ENCODE peak calls at places on chromosomes 2 and 18, in seven cellular contexts. G, P, U, X, H, Q and O are unnamed samples.

GRCh38 chr18:29087616-29088246 is 910.8 kb upstream of the CDH2 start:
- DNase-seq in G (no peak), P (no peak), U (no peak), X (no peak), H (no peak), Q (no peak), O (no peak)

GRCh38 chr2:186515376-186515775 is 29.3 kb downstream of the ZC3H15 start:
- DNase-seq in G (peak), P (no peak), U (no peak), X (no peak), H (no peak), Q (no peak), O (no peak)

GRCh38 chr2:134917219-134917957 is 1.2 kb upstream of the CCNT2 start:
- DNase-seq in G (no peak), P (peak), U (no peak), X (no peak), H (peak), Q (peak), O (no peak)

GRCh38 chr2:37631292-37631691 is 40.1 kb downstream of the CDC42EP3 start:
- DNase-seq in G (no peak), P (no peak), U (no peak), X (no peak), H (no peak), Q (no peak), O (no peak)

GRCh38 chr2:238947243-238947760 is 99.4 kb downstream of the TWIST2 start:
- DNase-seq in G (no peak), P (no peak), U (no peak), X (no peak), H (no peak), Q (no peak), O (no peak)

GRCh38 chr2:159592446-159592845 is 23.9 kb downstream of the BAZ2B start:
- DNase-seq in G (no peak), P (no peak), U (no peak), X (no peak), H (no peak), Q (no peak), O (no peak)

GRCh38 chr2:39484206-39484605 is 47.1 kb upstream of the MAP4K3 start:
- DNase-seq in G (no peak), P (no peak), U (no peak), X (no peak), H (no peak), Q (no peak), O (no peak)

GRCh38 chr2:86070868-86071267 is 34.8 kb downstream of the POLR1A start:
- DNase-seq in G (no peak), P (no peak), U (no peak), X (no peak), H (no peak), Q (no peak), O (no peak)

GRCh38 chr2:233053928-233054774 is 6.0 kb upstream of the INPP5D start:
- DNase-seq in G (no peak), P (peak), U (no peak), X (peak), H (no peak), Q (peak), O (peak)

GRCh38 chr2:107669335-107669734 is 157.4 kb upstream of the RGPD4 start:
- DNase-seq in G (peak), P (no peak), U (peak), X (no peak), H (no peak), Q (no peak), O (no peak)

GRCh38 chr18:475202-475624 is 25.3 kb downstream of the COLEC12 start:
- DNase-seq in G (peak), P (no peak), U (no peak), X (no peak), H (no peak), Q (no peak), O (no peak)

GRCh38 chr2:240759454-240759853 is 60.6 kb downstream of the KIF1A start:
- DNase-seq in G (no peak), P (no peak), U (no peak), X (peak), H (no peak), Q (no peak), O (no peak)

GRCh38 chr2:46101557-46102220 is 195.5 kb upstream of the EPAS1 start:
- DNase-seq in G (peak), P (no peak), U (no peak), X (no peak), H (no peak), Q (no peak), O (no peak)

GRCh38 chr2:239339726-239340654 is 60.8 kb downstream of the HDAC4 start:
- DNase-seq in G (no peak), P (no peak), U (no peak), X (peak), H (no peak), Q (no peak), O (no peak)

GRCh38 chr2:96819876-96820511 is 3.9 kb downstream of the CNNM3 start:
- DNase-seq in G (no peak), P (no peak), U (no peak), X (no peak), H (no peak), Q (no peak), O (no peak)
- TF ChIP-seq CTCF in G (no peak), P (peak), U (no peak), X (no peak), H (no peak), Q (no peak), O (no peak)

GRCh38 chr2:235303499-235304291 is 190.1 kb upstream of the AGAP1 start:
- DNase-seq in G (no peak), P (no peak), U (no peak), X (no peak), H (no peak), Q (no peak), O (no peak)
- TF ChIP-seq CTCF in G (no peak), P (peak), U (no peak), X (no peak), H (no peak), Q (no peak), O (peak)

GRCh38 chr2:65786001-65786400 is 353.6 kb upstream of the SPRED2 start:
- DNase-seq in G (no peak), P (no peak), U (no peak), X (no peak), H (no peak), Q (no peak), O (no peak)

GRCh38 chr2:65781756-65782155 is 349.4 kb upstream of the SPRED2 start:
- DNase-seq in G (no peak), P (no peak), U (no peak), X (no peak), H (no peak), Q (no peak), O (no peak)

GRCh38 chr2:65786765-65787164 is 354.4 kb upstream of the SPRED2 start:
- DNase-seq in G (no peak), P (no peak), U (no peak), X (no peak), H (no peak), Q (no peak), O (no peak)

GRCh38 chr2:65782186-65782585 is 349.8 kb upstream of the SPRED2 start:
- DNase-seq in G (no peak), P (no peak), U (no peak), X (no peak), H (no peak), Q (no peak), O (no peak)

GRCh38 chr2:65782996-65783650 is 350.7 kb upstream of the SPRED2 start:
- DNase-seq in G (no peak), P (no peak), U (no peak), X (no peak), H (no peak), Q (no peak), O (no peak)
- TF ChIP-seq CTCF in G (no peak), P (no peak), U (no peak), X (no peak), H (no peak), Q (no peak), O (no peak)

GRCh38 chr2:235744161-235744560 is 250.3 kb downstream of the AGAP1 start:
- DNase-seq in G (no peak), P (no peak), U (no peak), X (no peak), H (no peak), Q (no peak), O (no peak)

GRCh38 chr2:235739704-235740415 is 246.0 kb downstream of the AGAP1 start:
- DNase-seq in G (no peak), P (no peak), U (no peak), X (no peak), H (no peak), Q (no peak), O (no peak)

GRCh38 chr2:235737396-235737795 is 243.6 kb downstream of the AGAP1 start:
- DNase-seq in G (no peak), P (no peak), U (no peak), X (no peak), H (no peak), Q (no peak), O (no peak)

GRCh38 chr2:235737840-235738239 is 244.0 kb downstream of the AGAP1 start:
- DNase-seq in G (no peak), P (no peak), U (no peak), X (no peak), H (no peak), Q (no peak), O (no peak)

DNA sequence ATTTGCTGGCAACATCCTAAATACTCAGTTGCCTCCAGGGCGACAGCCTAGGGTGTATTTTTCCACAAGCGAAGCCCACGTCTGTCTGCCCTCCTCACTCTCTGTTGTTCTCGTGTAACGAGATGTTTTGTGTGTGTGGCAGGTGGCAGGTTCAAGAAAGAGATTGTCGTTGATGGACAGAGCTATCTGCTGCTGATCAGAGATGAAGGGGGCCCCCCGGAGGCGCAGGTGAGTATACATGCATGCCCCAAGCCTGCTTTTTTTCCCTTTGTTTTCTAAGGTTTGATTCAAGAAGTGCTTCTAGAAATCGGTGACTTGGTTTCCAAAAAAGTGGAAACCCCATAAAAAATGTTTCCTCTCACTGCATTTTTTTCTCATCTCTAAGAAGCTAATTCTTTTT is 247.0 kb downstream of the AGAP1 start:
- DNase-seq in G (no peak), P (no peak), U (no peak), X (no peak), H (no peak), Q (no peak), O (no peak)
- TF ChIP-seq CTCF in G (peak), P (peak), U (peak), X (no peak), H (no peak), Q (no peak), O (peak)